ENCODE peak calls at places on chromosomes 3 and 15, in four cellular contexts. Y is GM23338, S is HepG2, E is GM12878. C is an unnamed sample.
A peak's percentile ranks its signal among the peaks of the same experiment; 100 is the strongest.

GRCh38 chr15:57422113-57422754 is 45.9 kb downstream of the CGNL1 start:
- DNase-seq in S (peak; percentile 7), E (peak; percentile 55), Y (no peak), C (no peak)

GRCh38 chr3:81927811-81928210 is 166.4 kb upstream of the GBE1 start:
- DNase-seq in Y (no peak), E (no peak), S (no peak), C (no peak)

GRCh38 chr15:101012326-101013040 is 93.3 kb downstream of the LRRK1 start:
- DNase-seq in S (no peak), E (no peak), Y (no peak), C (no peak)

GRCh38 chr3:115903843-115904242 is 280.5 kb downstream of the GAP43 start:
- DNase-seq in Y (no peak), E (no peak), S (no peak), C (no peak)

GRCh38 chr3:1007890-1008289 is 84.9 kb upstream of the CNTN6 start:
- DNase-seq in E (no peak), Y (no peak), S (no peak), C (no peak)

GRCh38 chr15:39594056-39594763 is 13.3 kb downstream of the THBS1 start:
- DNase-seq in S (no peak), E (no peak), Y (no peak), C (no peak)

GRCh38 chr3:37237252-37237651 is 62.9 kb upstream of the LRRFIP2 start:
- DNase-seq in S (no peak), Y (no peak), E (no peak), C (no peak)

GRCh38 chr3:43758826-43759225 is 68.1 kb downstream of the ABHD5 start:
- DNase-seq in S (no peak), Y (peak; percentile 7), E (no peak), C (no peak)

GRCh38 chr3:29226709-29227108 is 54.2 kb upstream of the RBMS3 start:
- DNase-seq in E (no peak), S (no peak), Y (no peak), C (no peak)
- TF ChIP-seq CREB1 in E (no peak), S (no peak), Y (no peak), C (no peak)

DNA sequence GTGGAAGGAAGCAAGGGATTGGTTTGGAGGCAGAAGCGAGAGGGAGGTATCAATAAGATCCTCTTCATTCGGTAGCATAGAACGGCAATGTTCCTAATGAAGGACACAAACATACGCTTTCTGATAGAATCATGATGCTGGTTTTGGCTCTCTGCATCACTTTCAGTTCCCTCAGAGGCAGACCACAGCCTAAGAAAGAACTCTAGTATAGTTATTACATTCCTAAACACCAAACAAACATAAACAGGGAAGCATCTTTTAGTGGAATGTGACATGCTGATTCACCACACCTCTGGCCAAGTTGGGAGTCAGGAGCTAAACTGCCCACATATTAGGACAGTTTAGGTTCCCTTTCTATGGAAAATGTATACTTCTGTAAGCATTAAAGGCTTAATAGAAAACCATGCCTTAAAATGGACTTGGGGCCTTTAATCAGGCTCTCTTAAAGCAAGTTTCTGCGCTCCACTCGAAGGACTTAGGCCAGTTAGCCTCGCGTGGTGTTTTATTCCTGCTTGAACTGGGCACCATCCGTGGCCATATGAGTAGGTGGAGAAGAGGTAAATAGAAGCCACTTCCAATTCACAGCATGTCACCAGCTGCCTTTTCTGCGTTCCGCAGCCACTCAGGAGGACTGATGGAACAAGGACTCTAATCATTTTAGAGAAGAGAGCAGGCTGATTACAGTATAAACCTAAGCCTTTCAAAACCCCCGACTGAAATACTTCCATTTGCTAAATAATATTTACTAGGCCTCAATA is 53.7 kb downstream of the CD47 start:
- DNase-seq in S (no peak), Y (no peak), E (no peak), C (no peak)
- TF ChIP-seq CREB1 in S (no peak), Y (no peak), E (no peak), C (no peak)

GRCh38 chr3:184748219-184749135 is 36.6 kb upstream of the MAGEF1 start:
- DNase-seq in Y (peak; percentile 81), S (peak; percentile 13), E (peak; percentile 44), C (peak; percentile 51)
- TF ChIP-seq CREB1 in Y (no peak), S (no peak), E (peak; percentile 33), C (no peak)

DNA sequence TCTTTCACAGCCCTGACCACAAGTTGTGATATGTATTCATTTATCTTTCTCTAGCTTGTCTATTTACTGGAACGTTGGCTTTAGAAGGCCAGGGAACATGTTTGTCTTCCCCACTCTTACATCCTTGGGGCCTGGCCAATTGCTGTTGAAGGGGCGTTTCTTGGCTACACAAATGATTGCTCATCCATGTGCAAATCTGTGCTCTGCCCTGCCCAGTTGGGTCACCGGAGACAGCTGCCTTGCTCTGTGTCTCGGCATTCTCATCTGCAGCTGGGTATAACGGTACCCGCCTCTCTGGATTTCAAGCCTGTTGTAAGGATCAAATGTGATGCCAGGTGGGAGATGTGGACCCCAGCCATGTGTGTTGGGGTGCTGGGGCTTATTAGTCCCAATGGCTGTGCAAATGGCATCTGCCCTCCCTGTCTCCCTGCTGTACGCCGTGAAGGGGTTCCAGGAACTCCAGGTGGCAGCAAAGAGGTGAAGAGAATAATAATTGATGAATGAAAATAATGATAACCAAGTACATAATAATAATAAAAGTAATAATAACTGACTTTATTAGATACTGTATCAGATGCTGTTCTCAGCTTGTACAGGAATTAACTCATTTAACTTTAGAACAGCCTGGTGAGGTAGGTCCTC is 24.1 kb upstream of the TLE3 start:
- DNase-seq in Y (no peak), S (no peak), E (no peak), C (no peak)
- TF ChIP-seq CREB1 in Y (no peak), S (no peak), E (no peak), C (no peak)

DNA sequence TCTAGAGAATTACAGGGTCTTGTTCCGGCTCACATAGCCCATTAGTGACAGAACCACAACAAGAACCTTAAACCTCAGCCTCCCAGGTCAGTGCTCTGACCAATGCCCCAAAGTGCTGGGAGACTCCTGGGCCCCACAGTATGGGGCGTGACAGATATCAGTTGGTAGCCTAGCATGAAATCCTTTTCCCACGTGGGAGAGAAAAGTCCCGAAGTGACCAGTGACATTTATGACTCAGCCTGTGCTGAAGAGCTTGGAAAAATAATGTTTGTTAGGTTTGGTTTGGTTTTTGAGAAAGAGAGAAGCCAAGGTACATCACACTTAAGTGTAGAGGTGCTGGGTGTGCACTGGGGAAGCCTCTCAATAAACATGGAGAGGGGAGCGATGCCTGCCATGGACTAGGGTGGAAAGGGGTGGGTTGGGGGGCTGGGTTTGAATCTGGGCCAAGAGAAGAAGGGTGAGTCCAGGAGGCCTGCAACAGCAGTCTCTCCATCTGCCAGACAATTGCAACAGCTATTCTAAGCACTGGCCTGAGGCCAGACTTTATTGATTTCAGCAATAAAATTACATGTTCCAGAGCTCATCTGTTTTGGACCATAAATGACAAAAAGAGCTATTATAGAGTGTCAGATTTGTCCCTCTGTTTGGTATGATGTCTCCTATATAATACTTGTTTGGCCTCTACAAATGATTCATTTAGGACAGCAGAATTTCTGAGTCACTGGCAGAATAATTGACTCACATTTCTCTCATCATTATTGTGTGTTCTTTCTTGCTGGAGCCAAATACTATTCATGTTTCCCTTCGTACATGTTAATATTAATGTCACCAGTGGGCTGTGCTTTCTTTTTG is 43.4 kb downstream of the C2CD4A start:
- DNase-seq in E (no peak), Y (no peak), S (no peak), C (no peak)
- TF ChIP-seq CREB1 in E (no peak), Y (no peak), S (no peak), C (no peak)

GRCh38 chr3:151644986-151645385 is 88.7 kb upstream of the AADACL2 start:
- DNase-seq in Y (no peak), S (no peak), E (no peak), C (no peak)

GRCh38 chr3:151644005-151644685 is 89.6 kb upstream of the AADACL2 start:
- DNase-seq in Y (no peak), E (no peak), S (no peak), C (no peak)

GRCh38 chr3:151638555-151638954 is 95.2 kb upstream of the AADACL2 start:
- DNase-seq in E (no peak), S (peak; percentile 7), Y (no peak), C (no peak)

GRCh38 chr3:151639096-151639740 is 94.5 kb upstream of the AADACL2 start:
- DNase-seq in Y (no peak), E (no peak), S (peak; percentile 2), C (no peak)
- TF ChIP-seq CREB1 in Y (no peak), E (no peak), S (no peak), C (no peak)

GRCh38 chr3:64530434-64531049 is 157.3 kb downstream of the ADAMTS9 start:
- DNase-seq in Y (peak; percentile 89), S (peak; percentile 18), E (no peak), C (peak; percentile 75)

GRCh38 chr3:64539451-64540196 is 148.2 kb downstream of the ADAMTS9 start:
- DNase-seq in E (no peak), Y (no peak), S (no peak), C (no peak)

GRCh38 chr3:64533565-64534317 is 154.1 kb downstream of the ADAMTS9 start:
- DNase-seq in Y (peak; percentile 96), S (peak; percentile 64), E (peak; percentile 7), C (peak; percentile 91)
- TF ChIP-seq CREB1 in Y (no peak), S (no peak), E (no peak), C (no peak)

DNA sequence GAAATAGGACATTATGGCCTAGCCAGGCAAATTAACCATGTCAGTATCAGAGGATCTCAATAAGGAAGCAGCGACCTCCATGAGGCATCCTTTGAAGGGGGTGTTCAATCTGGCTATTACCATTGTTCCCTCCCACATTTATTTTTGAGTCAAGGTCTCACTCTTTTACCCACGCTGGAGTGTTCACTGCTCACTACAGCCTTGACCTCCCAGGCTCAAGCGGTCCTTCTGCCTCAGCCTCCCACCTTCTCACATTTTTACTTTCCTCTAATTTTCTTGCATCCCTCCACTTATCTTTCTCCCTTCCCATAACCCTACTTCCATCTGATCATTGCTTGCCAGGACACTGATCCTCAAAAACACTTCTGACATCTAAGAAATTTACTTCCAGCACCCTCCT is 654.0 kb upstream of the NR2F2 start:
- DNase-seq in S (no peak), Y (no peak), E (no peak), C (no peak)
- TF ChIP-seq CREB1 in S (no peak), Y (no peak), E (no peak), C (no peak)

C was measured in WTC11.